ENCODE peak calls at places on chromosomes 3 and 15, in nine cellular contexts. K is IMR-90, Z is fibroblast of mammary gland, B is lung, E is heart left ventricle, N is left ventricle myocardium inferior, R is tibial artery, Y is upper lobe of right lung, V is neural progenitor cell. S is an unnamed sample.

GRCh38 chr3:192130534-192131132 is 596.7 kb downstream of the FGF12 start:
- DNase-seq in K (peak), Z (peak), B (peak), E (peak), N (peak), R (peak), Y (no peak), V (peak), S (no peak)

GRCh38 chr15:43868412-43868811 is 41.6 kb downstream of the WDR76 start:
- DNase-seq in K (no peak), Z (no peak), B (no peak), E (no peak), N (no peak), R (no peak), Y (no peak), V (no peak), S (no peak)

GRCh38 chr15:42056934-42057743 is 36.3 kb upstream of the PLA2G4E start:
- DNase-seq in K (peak), Z (peak), B (peak), E (peak), N (peak), R (no peak), Y (peak), V (peak), S (peak)

GRCh38 chr3:128367726-128368125 is 99.0 kb downstream of the DNAJB8 start:
- DNase-seq in K (peak), Z (no peak), B (no peak), E (no peak), N (no peak), R (no peak), Y (no peak), V (peak), S (peak)

GRCh38 chr3:122582390-122582789 is 4.9 kb downstream of the PARP15 start:
- DNase-seq in K (no peak), Z (no peak), B (no peak), E (no peak), N (no peak), R (no peak), Y (no peak), V (no peak), S (no peak)

GRCh38 chr3:20064796-20065564 is 24.7 kb downstream of the KAT2B start:
- DNase-seq in K (no peak), Z (no peak), B (no peak), E (no peak), N (no peak), R (no peak), Y (no peak), V (no peak), S (no peak)

GRCh38 chr3:113330742-113331141 is 110.6 kb downstream of the CFAP44 start:
- DNase-seq in K (no peak), Z (no peak), B (no peak), E (no peak), N (no peak), R (no peak), Y (no peak), V (no peak), S (no peak)

GRCh38 chr3:62065985-62066693 is 307.2 kb downstream of the FEZF2 start:
- DNase-seq in K (peak), Z (peak), B (no peak), E (no peak), N (no peak), R (no peak), Y (no peak), V (no peak), S (peak)

GRCh38 chr3:131903988-131904415 is 130.8 kb downstream of the CPNE4 start:
- DNase-seq in K (peak), Z (peak), B (no peak), E (no peak), N (no peak), R (no peak), Y (no peak), V (no peak), S (peak)

GRCh38 chr15:96720656-96721055 is 390.2 kb downstream of the NR2F2 start:
- DNase-seq in K (no peak), Z (no peak), B (no peak), E (no peak), N (no peak), R (no peak), Y (no peak), V (no peak), S (no peak)

GRCh38 chr3:186775999-186776398 is 7.4 kb upstream of the EIF4A2 start:
- DNase-seq in K (no peak), Z (no peak), B (no peak), E (no peak), N (no peak), R (no peak), Y (no peak), V (peak), S (no peak)

GRCh38 chr3:186772281-186772885 is 11.0 kb upstream of the EIF4A2 start:
- DNase-seq in K (no peak), Z (no peak), B (no peak), E (no peak), N (no peak), R (no peak), Y (no peak), V (no peak), S (no peak)

DNA sequence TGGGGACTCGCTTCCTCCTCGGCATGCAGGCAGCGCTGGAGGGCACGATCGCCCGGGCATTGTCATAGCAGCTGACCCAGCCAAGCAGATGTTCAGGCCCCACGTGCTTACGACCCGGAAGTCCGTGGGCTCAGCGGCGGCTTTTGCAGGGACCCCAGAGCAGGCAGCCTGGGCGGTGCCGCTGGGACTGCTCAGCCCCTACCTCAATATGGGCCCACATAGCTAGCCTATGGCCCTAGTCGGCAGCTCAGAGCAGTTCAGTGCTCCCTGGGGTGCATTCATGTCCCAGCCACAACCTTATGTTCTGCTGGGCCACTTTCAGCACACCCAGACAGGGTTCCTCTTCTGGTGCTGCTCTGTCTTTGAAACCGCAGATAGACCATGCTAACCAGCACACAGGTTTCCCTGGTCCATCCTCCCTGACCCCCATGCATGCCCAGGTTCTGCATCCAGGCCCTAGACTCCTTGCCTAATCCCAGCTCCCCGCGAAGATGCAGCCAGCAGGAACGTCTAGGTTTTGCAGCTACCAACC is 10.4 kb upstream of the EIF4A2 start:
- DNase-seq in K (no peak), Z (no peak), B (peak), E (peak), N (peak), R (peak), Y (peak), V (peak), S (peak)
- H3K4me3 ChIP-seq in K (no peak), Z (peak), B (peak), E (peak), N (peak), R (peak), Y (peak), V (no peak), S (peak)

GRCh38 chr3:126127904-126128303 is 44.0 kb upstream of the SLC41A3 start:
- DNase-seq in K (no peak), Z (no peak), B (no peak), E (no peak), N (peak), R (peak), Y (peak), V (no peak), S (no peak)
- TF ChIP-seq CTCF in K (no peak), Z (no peak), B (no peak), E (no peak), N (no peak), R (no peak), Y (no peak), V (no peak), S (no peak)

GRCh38 chr3:134796313-134797079 is 1.4 kb downstream of the EPHB1 start:
- DNase-seq in K (no peak), Z (peak), B (peak), E (no peak), N (no peak), R (no peak), Y (no peak), V (peak), S (peak)
- H3K4me3 ChIP-seq in K (no peak), Z (peak), B (no peak), E (peak), N (peak), R (peak), Y (peak), V (peak), S (peak)

GRCh38 chr15:37931321-37931720 is 3.1 kb upstream of the TMCO5A start:
- DNase-seq in K (peak), Z (no peak), B (no peak), E (no peak), N (no peak), R (no peak), Y (no peak), V (no peak), S (no peak)

GRCh38 chr15:37933685-37934084 is 755 bp upstream of the TMCO5A start:
- DNase-seq in K (peak), Z (peak), B (no peak), E (no peak), N (no peak), R (no peak), Y (no peak), V (no peak), S (peak)

GRCh38 chr15:37932522-37932921 is 1.9 kb upstream of the TMCO5A start:
- DNase-seq in K (no peak), Z (no peak), B (no peak), E (no peak), N (no peak), R (no peak), Y (no peak), V (no peak), S (no peak)

GRCh38 chr15:37931868-37932267 is 2.6 kb upstream of the TMCO5A start:
- DNase-seq in K (peak), Z (peak), B (no peak), E (no peak), N (no peak), R (no peak), Y (no peak), V (no peak), S (peak)

DNA sequence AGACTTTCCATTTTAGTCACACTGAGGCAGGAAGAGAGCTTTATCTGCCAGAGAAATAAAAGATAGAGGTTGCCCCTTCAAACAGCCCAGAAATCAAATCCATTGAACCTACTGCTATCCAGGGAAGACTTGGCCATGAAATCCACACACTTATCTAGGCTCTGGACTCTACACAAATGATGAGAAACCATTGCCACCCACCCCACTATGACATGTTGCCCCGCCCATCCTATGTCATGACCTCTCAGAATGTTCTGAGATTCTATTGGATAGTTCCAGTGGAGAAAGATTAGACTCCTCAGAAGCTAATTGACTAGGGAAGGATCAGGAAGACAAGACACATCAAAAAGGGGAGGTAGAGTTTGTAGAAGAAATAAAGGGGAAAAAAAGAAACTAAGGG is at the start of gene TMCO5A:
- DNase-seq in K (no peak), Z (no peak), B (no peak), E (no peak), N (no peak), R (no peak), Y (no peak), V (no peak), S (no peak)
- TF ChIP-seq CTCF in K (no peak), Z (no peak), B (no peak), E (no peak), N (no peak), R (no peak), Y (no peak), V (no peak), S (no peak)

GRCh38 chr15:89399390-89400120 is 64.9 kb upstream of the POLG start:
- DNase-seq in K (no peak), Z (peak), B (no peak), E (no peak), N (no peak), R (no peak), Y (no peak), V (peak), S (no peak)

GRCh38 chr15:89400121-89400996 is 65.7 kb upstream of the POLG start:
- DNase-seq in K (no peak), Z (no peak), B (no peak), E (no peak), N (no peak), R (no peak), Y (no peak), V (peak), S (no peak)

GRCh38 chr15:89396723-89397652 is 62.4 kb upstream of the POLG start:
- DNase-seq in K (no peak), Z (no peak), B (no peak), E (no peak), N (no peak), R (no peak), Y (no peak), V (peak), S (no peak)

GRCh38 chr15:89397653-89398023 is 63.0 kb upstream of the POLG start:
- DNase-seq in K (no peak), Z (no peak), B (no peak), E (no peak), N (no peak), R (no peak), Y (no peak), V (no peak), S (no peak)

DNA sequence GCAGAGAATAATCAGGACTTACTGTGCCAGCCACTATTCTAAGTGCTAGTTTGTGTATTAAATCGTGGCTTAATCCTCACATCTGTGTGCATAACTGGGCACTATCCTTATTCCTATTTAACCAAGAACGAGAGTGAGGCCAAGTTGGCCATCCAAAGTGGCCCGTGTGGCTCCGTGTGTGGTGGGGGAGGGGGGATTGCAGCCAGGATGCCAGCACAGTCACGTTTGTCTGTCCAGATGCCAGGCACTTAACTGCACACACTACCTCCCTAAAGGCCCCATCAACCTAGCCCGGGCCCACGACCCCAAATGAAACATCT is 64.4 kb upstream of the POLG start:
- DNase-seq in K (no peak), Z (no peak), B (no peak), E (no peak), N (no peak), R (no peak), Y (no peak), V (no peak), S (no peak)
- H3K4me3 ChIP-seq in K (no peak), Z (no peak), B (no peak), E (peak), N (peak), R (no peak), Y (no peak), V (no peak), S (no peak)

GRCh38 chr3:56257826-56258225 is 210.4 kb downstream of the ERC2 start:
- DNase-seq in K (no peak), Z (no peak), B (no peak), E (no peak), N (no peak), R (no peak), Y (no peak), V (peak), S (no peak)

GRCh38 chr3:56251343-56251945 is 216.8 kb downstream of the ERC2 start:
- DNase-seq in K (peak), Z (peak), B (peak), E (no peak), N (no peak), R (no peak), Y (no peak), V (peak), S (peak)

GRCh38 chr3:56254261-56254660 is 214.0 kb downstream of the ERC2 start:
- DNase-seq in K (no peak), Z (no peak), B (no peak), E (no peak), N (no peak), R (no peak), Y (no peak), V (no peak), S (no peak)

GRCh38 chr3:56260262-56260661 is 208.0 kb downstream of the ERC2 start:
- DNase-seq in K (no peak), Z (no peak), B (no peak), E (no peak), N (no peak), R (no peak), Y (no peak), V (no peak), S (no peak)

DNA sequence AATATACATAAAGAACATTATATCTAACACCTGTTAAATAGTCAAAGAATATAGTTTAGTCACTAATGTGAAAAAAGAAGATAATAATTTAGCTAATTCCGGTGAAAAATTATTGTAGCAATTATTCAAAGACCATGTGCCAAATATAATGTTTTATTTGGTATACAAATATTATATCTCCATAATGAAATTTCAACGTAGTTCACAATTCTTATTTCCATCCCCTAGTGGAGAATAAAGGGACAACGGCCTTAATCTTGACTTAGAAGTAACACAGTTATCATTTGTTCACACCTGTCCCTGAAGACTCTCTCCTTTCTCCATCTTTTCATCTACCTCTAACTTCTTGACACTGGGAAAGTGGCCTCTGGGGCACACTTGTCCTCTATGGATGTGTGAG is 213.4 kb downstream of the ERC2 start:
- DNase-seq in K (no peak), Z (no peak), B (no peak), E (no peak), N (no peak), R (no peak), Y (no peak), V (no peak), S (peak)
- TF ChIP-seq CTCF in K (peak), Z (peak), B (no peak), E (peak), N (no peak), R (peak), Y (peak), V (peak), S (peak)

DNA sequence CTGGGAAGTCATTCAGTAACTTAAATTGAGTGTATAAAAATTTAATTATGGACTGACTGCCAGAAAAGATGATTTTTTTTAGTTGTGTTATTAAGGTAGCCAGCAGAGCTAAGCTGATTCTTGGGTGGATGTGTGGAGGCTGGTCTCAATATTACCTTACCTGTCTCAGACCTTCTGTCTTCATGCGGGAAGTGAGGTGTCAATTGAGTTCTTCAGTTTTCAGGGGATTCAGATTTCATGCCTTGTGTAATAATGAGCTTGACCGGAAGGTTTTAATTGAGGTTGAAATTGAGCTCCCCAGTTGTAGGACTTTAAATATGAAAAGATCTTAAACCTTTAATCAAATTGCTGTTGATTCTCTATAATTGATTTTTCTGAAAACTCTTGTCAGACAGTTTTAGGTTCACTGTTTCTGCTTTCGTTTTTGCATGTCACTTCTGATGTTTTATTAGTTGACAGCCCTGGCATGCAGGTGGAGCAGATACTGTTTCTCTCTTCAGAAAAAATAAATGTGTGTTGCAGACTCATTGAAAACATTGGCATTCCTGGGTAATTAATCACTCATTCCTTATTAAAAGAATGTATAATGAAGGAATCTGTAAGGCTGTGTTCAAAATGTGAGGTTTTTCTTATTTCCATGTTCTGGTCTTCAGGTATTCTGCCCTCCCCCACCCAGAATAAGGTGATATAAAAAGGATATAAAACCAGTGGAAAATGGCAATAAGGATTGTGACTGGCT is 54.5 kb downstream of the PSMD6 start:
- DNase-seq in K (peak), Z (no peak), B (no peak), E (no peak), N (no peak), R (no peak), Y (no peak), V (no peak), S (no peak)
- H3K4me3 ChIP-seq in K (no peak), Z (no peak), B (no peak), E (peak), N (peak), R (no peak), Y (peak), V (peak), S (no peak)

GRCh38 chr15:91852741-91853500 is 587 bp upstream of the SLCO3A1 start:
- DNase-seq in K (peak), Z (peak), B (peak), E (peak), N (peak), R (peak), Y (peak), V (peak), S (peak)
- TF ChIP-seq CTCF in K (peak), Z (peak), B (peak), E (peak), N (peak), R (peak), Y (peak), V (peak), S (peak)